ENCODE peak calls at places on chromosome 6, in nine cellular contexts. One of them, this sample, is unnamed.

GRCh38 chr6:14857501-14857900 is 388.4 kb upstream of the JARID2 start:
- DNase-seq in DMS79: no peak
- DNase-seq in fibroblast of mammary gland: no peak
- DNase-seq in stimulated activated CD8-positive, alpha-beta memory T cell treated with anti-CD3 and anti-CD28 coated beads, Interleukin-4, amount 100 ng/mL, for 1 hour: peak
- DNase-seq in NCI-H524: no peak
- DNase-seq in right atrium auricular region: no peak
- DNase-seq in H54: no peak
- DNase-seq in naive thymus-derived CD8-positive, alpha-beta T cell: peak
- DNase-seq in CD4-positive, CD25-positive, alpha-beta regulatory T cell: peak
- DNase-seq in this sample: peak

GRCh38 chr6:110013396-110013795 is 35.3 kb downstream of the GPR6 start:
- DNase-seq in NCI-H524: no peak
- DNase-seq in naive thymus-derived CD8-positive, alpha-beta T cell: no peak
- DNase-seq in right atrium auricular region: no peak
- DNase-seq in fibroblast of mammary gland: no peak
- DNase-seq in DMS79: no peak
- DNase-seq in stimulated activated CD8-positive, alpha-beta memory T cell treated with anti-CD3 and anti-CD28 coated beads, Interleukin-4, amount 100 ng/mL, for 1 hour: no peak
- DNase-seq in CD4-positive, CD25-positive, alpha-beta regulatory T cell: no peak
- DNase-seq in H54: no peak
- DNase-seq in this sample: no peak

GRCh38 chr6:128097019-128097418 is 196.2 kb upstream of the THEMIS start:
- DNase-seq in H54: no peak
- DNase-seq in right atrium auricular region: no peak
- DNase-seq in stimulated activated CD8-positive, alpha-beta memory T cell treated with anti-CD3 and anti-CD28 coated beads, Interleukin-4, amount 100 ng/mL, for 1 hour: no peak
- DNase-seq in naive thymus-derived CD8-positive, alpha-beta T cell: no peak
- DNase-seq in NCI-H524: peak
- DNase-seq in CD4-positive, CD25-positive, alpha-beta regulatory T cell: no peak
- DNase-seq in fibroblast of mammary gland: no peak
- DNase-seq in DMS79: no peak
- DNase-seq in this sample: no peak

GRCh38 chr6:36372088-36372487 is 15.4 kb downstream of the ETV7 start:
- DNase-seq in naive thymus-derived CD8-positive, alpha-beta T cell: no peak
- DNase-seq in fibroblast of mammary gland: no peak
- DNase-seq in NCI-H524: no peak
- DNase-seq in CD4-positive, CD25-positive, alpha-beta regulatory T cell: no peak
- DNase-seq in stimulated activated CD8-positive, alpha-beta memory T cell treated with anti-CD3 and anti-CD28 coated beads, Interleukin-4, amount 100 ng/mL, for 1 hour: no peak
- DNase-seq in DMS79: no peak
- DNase-seq in H54: no peak
- DNase-seq in right atrium auricular region: no peak
- DNase-seq in this sample: no peak

GRCh38 chr6:52535711-52536423 is 41.0 kb downstream of the TRAM2 start:
- DNase-seq in DMS79: no peak
- DNase-seq in CD4-positive, CD25-positive, alpha-beta regulatory T cell: no peak
- DNase-seq in stimulated activated CD8-positive, alpha-beta memory T cell treated with anti-CD3 and anti-CD28 coated beads, Interleukin-4, amount 100 ng/mL, for 1 hour: no peak
- DNase-seq in H54: no peak
- DNase-seq in naive thymus-derived CD8-positive, alpha-beta T cell: no peak
- DNase-seq in right atrium auricular region: no peak
- DNase-seq in NCI-H524: no peak
- DNase-seq in fibroblast of mammary gland: no peak
- DNase-seq in this sample: no peak

GRCh38 chr6:88780714-88781389 is 182.6 kb downstream of the RNGTT start:
- DNase-seq in NCI-H524: peak
- DNase-seq in right atrium auricular region: no peak
- DNase-seq in fibroblast of mammary gland: peak
- DNase-seq in DMS79: peak
- DNase-seq in CD4-positive, CD25-positive, alpha-beta regulatory T cell: peak
- DNase-seq in stimulated activated CD8-positive, alpha-beta memory T cell treated with anti-CD3 and anti-CD28 coated beads, Interleukin-4, amount 100 ng/mL, for 1 hour: peak
- DNase-seq in H54: peak
- DNase-seq in naive thymus-derived CD8-positive, alpha-beta T cell: peak
- DNase-seq in this sample: peak

GRCh38 chr6:127737009-127737486 is 160.1 kb downstream of the C6orf58 start:
- DNase-seq in H54: peak
- DNase-seq in fibroblast of mammary gland: peak
- DNase-seq in stimulated activated CD8-positive, alpha-beta memory T cell treated with anti-CD3 and anti-CD28 coated beads, Interleukin-4, amount 100 ng/mL, for 1 hour: no peak
- DNase-seq in right atrium auricular region: no peak
- DNase-seq in naive thymus-derived CD8-positive, alpha-beta T cell: peak
- DNase-seq in NCI-H524: peak
- DNase-seq in CD4-positive, CD25-positive, alpha-beta regulatory T cell: peak
- DNase-seq in DMS79: peak
- DNase-seq in this sample: peak

GRCh38 chr6:30844118-30844535 is 40.2 kb upstream of the DDR1 start:
- DNase-seq in DMS79: no peak
- DNase-seq in fibroblast of mammary gland: no peak
- DNase-seq in CD4-positive, CD25-positive, alpha-beta regulatory T cell: no peak
- DNase-seq in NCI-H524: no peak
- DNase-seq in stimulated activated CD8-positive, alpha-beta memory T cell treated with anti-CD3 and anti-CD28 coated beads, Interleukin-4, amount 100 ng/mL, for 1 hour: no peak
- DNase-seq in right atrium auricular region: no peak
- DNase-seq in H54: no peak
- DNase-seq in naive thymus-derived CD8-positive, alpha-beta T cell: no peak
- DNase-seq in this sample: no peak

GRCh38 chr6:158509465-158509864 is 50.4 kb upstream of the TMEM181 start:
- DNase-seq in NCI-H524: no peak
- DNase-seq in right atrium auricular region: no peak
- DNase-seq in fibroblast of mammary gland: no peak
- DNase-seq in H54: no peak
- DNase-seq in CD4-positive, CD25-positive, alpha-beta regulatory T cell: no peak
- DNase-seq in DMS79: no peak
- DNase-seq in stimulated activated CD8-positive, alpha-beta memory T cell treated with anti-CD3 and anti-CD28 coated beads, Interleukin-4, amount 100 ng/mL, for 1 hour: no peak
- DNase-seq in naive thymus-derived CD8-positive, alpha-beta T cell: no peak
- DNase-seq in this sample: no peak

GRCh38 chr6:16737389-16737788 is 23.9 kb downstream of the ATXN1 start:
- DNase-seq in H54: no peak
- DNase-seq in CD4-positive, CD25-positive, alpha-beta regulatory T cell: no peak
- DNase-seq in NCI-H524: no peak
- DNase-seq in right atrium auricular region: no peak
- DNase-seq in fibroblast of mammary gland: peak
- DNase-seq in naive thymus-derived CD8-positive, alpha-beta T cell: no peak
- DNase-seq in DMS79: no peak
- DNase-seq in stimulated activated CD8-positive, alpha-beta memory T cell treated with anti-CD3 and anti-CD28 coated beads, Interleukin-4, amount 100 ng/mL, for 1 hour: no peak
- DNase-seq in this sample: no peak

GRCh38 chr6:140018588-140018987 is 644.1 kb upstream of the CITED2 start:
- DNase-seq in H54: no peak
- DNase-seq in right atrium auricular region: no peak
- DNase-seq in CD4-positive, CD25-positive, alpha-beta regulatory T cell: no peak
- DNase-seq in DMS79: no peak
- DNase-seq in stimulated activated CD8-positive, alpha-beta memory T cell treated with anti-CD3 and anti-CD28 coated beads, Interleukin-4, amount 100 ng/mL, for 1 hour: no peak
- DNase-seq in naive thymus-derived CD8-positive, alpha-beta T cell: no peak
- DNase-seq in fibroblast of mammary gland: no peak
- DNase-seq in NCI-H524: no peak
- DNase-seq in this sample: no peak

GRCh38 chr6:150238294-150238693 is 95.5 kb downstream of the PPP1R14C start:
- DNase-seq in right atrium auricular region: no peak
- DNase-seq in fibroblast of mammary gland: peak
- DNase-seq in CD4-positive, CD25-positive, alpha-beta regulatory T cell: no peak
- DNase-seq in NCI-H524: peak
- DNase-seq in DMS79: no peak
- DNase-seq in stimulated activated CD8-positive, alpha-beta memory T cell treated with anti-CD3 and anti-CD28 coated beads, Interleukin-4, amount 100 ng/mL, for 1 hour: no peak
- DNase-seq in naive thymus-derived CD8-positive, alpha-beta T cell: no peak
- DNase-seq in H54: no peak
- DNase-seq in this sample: no peak

GRCh38 chr6:26607434-26608230 is 10.9 kb downstream of the ABT1 start:
- DNase-seq in naive thymus-derived CD8-positive, alpha-beta T cell: peak
- DNase-seq in NCI-H524: peak
- DNase-seq in DMS79: peak
- DNase-seq in CD4-positive, CD25-positive, alpha-beta regulatory T cell: peak
- DNase-seq in right atrium auricular region: no peak
- DNase-seq in fibroblast of mammary gland: peak
- DNase-seq in stimulated activated CD8-positive, alpha-beta memory T cell treated with anti-CD3 and anti-CD28 coated beads, Interleukin-4, amount 100 ng/mL, for 1 hour: no peak
- DNase-seq in H54: peak
- DNase-seq in this sample: peak

This sample was measured in B cell.